ENCODE peak calls at places on chromosomes 11 and 22, in eight cellular contexts. Z, T, Y, D, P, N, V and L are unnamed samples.

GRCh38 chr22:37032535-37033460 is 13.3 kb downstream of the MPST start:
- DNase-seq in Z (peak), T (no peak), Y (no peak), D (no peak), P (no peak), N (no peak), V (peak), L (peak)

GRCh38 chr11:16789061-16789415 is 50.6 kb downstream of the C11orf58 start:
- DNase-seq in Z (no peak), T (no peak), Y (no peak), D (no peak), P (no peak), N (no peak), V (no peak), L (no peak)

GRCh38 chr22:49754674-49755590 is 72.7 kb downstream of the BRD1 start:
- DNase-seq in Z (no peak), T (no peak), Y (no peak), D (no peak), P (peak), N (no peak), V (no peak), L (peak)

GRCh38 chr11:34397120-34397519 is 39.3 kb upstream of the ABTB2 start:
- DNase-seq in Z (no peak), T (no peak), Y (no peak), D (no peak), P (no peak), N (no peak), V (no peak), L (no peak)

GRCh38 chr11:58616594-58616993 is 5.9 kb upstream of the CNTF start:
- DNase-seq in Z (peak), T (no peak), Y (peak), D (peak), P (peak), N (no peak), V (peak), L (no peak)

GRCh38 chr22:45318558-45319318 is 9.0 kb downstream of the FAM118A start:
- DNase-seq in Z (peak), T (no peak), Y (peak), D (no peak), P (no peak), N (no peak), V (no peak), L (no peak)

GRCh38 chr11:21976210-21976609 is 216.7 kb upstream of the ANO5 start:
- DNase-seq in Z (no peak), T (no peak), Y (no peak), D (no peak), P (no peak), N (no peak), V (no peak), L (no peak)

GRCh38 chr11:15157181-15157580 is 42.5 kb downstream of the INSC start:
- DNase-seq in Z (peak), T (no peak), Y (peak), D (no peak), P (no peak), N (no peak), V (peak), L (no peak)

GRCh38 chr11:61833478-61833877 is 5.4 kb downstream of the FADS2 start:
- DNase-seq in Z (no peak), T (no peak), Y (no peak), D (no peak), P (peak), N (no peak), V (no peak), L (no peak)

GRCh38 chr22:22735695-22736611 is 91.5 kb downstream of the GGTLC2 start:
- DNase-seq in Z (no peak), T (no peak), Y (no peak), D (no peak), P (no peak), N (no peak), V (no peak), L (no peak)

GRCh38 chr11:65041206-65042035 is at the start of gene SAC3D1:
- DNase-seq in Z (no peak), T (peak), Y (peak), D (no peak), P (no peak), N (no peak), V (peak), L (peak)

GRCh38 chr22:47591709-47592108 is 829.3 kb downstream of the TBC1D22A start:
- DNase-seq in Z (no peak), T (no peak), Y (no peak), D (no peak), P (no peak), N (no peak), V (no peak), L (no peak)

GRCh38 chr11:59859695-59860094 is 6.6 kb downstream of the TCN1 start:
- DNase-seq in Z (no peak), T (no peak), Y (no peak), D (no peak), P (no peak), N (no peak), V (no peak), L (no peak)

GRCh38 chr11:110173775-110174644 is 80.8 kb downstream of the ZC3H12C start:
- DNase-seq in Z (peak), T (no peak), Y (peak), D (peak), P (peak), N (peak), V (peak), L (peak)

GRCh38 chr11:8017071-8017470 is 29.9 kb downstream of the EIF3F start:
- DNase-seq in Z (no peak), T (no peak), Y (no peak), D (no peak), P (no peak), N (no peak), V (no peak), L (no peak)

GRCh38 chr22:23217171-23218052 is 37.1 kb downstream of the BCR start:
- DNase-seq in Z (no peak), T (no peak), Y (no peak), D (no peak), P (no peak), N (no peak), V (no peak), L (no peak)

GRCh38 chr11:2138075-2138435 is 1.1 kb downstream of the IGF2 start:
- DNase-seq in Z (no peak), T (no peak), Y (no peak), D (no peak), P (no peak), N (no peak), V (no peak), L (no peak)

GRCh38 chr11:10288316-10288715 is 5.7 kb downstream of the SBF2 start:
- DNase-seq in Z (no peak), T (no peak), Y (no peak), D (no peak), P (no peak), N (no peak), V (no peak), L (no peak)

GRCh38 chr11:115220423-115220822 is 283.8 kb downstream of the CADM1 start:
- DNase-seq in Z (no peak), T (no peak), Y (no peak), D (no peak), P (no peak), N (no peak), V (no peak), L (no peak)

GRCh38 chr11:124825876-124826275 is 25.7 kb upstream of the MSANTD2 start:
- DNase-seq in Z (no peak), T (no peak), Y (no peak), D (no peak), P (no peak), N (no peak), V (no peak), L (no peak)

GRCh38 chr11:2137202-2138071 is 1.8 kb downstream of the IGF2 start:
- DNase-seq in Z (peak), T (no peak), Y (peak), D (no peak), P (peak), N (no peak), V (peak), L (no peak)

GRCh38 chr11:135074397-135074998 is 662.5 kb upstream of the B3GAT1 start:
- DNase-seq in Z (peak), T (peak), Y (peak), D (no peak), P (no peak), N (no peak), V (peak), L (no peak)

GRCh38 chr11:1333091-1333772 is 23.8 kb upstream of the TOLLIP start:
- DNase-seq in Z (no peak), T (no peak), Y (peak), D (no peak), P (no peak), N (no peak), V (no peak), L (no peak)

GRCh38 chr22:49102367-49102766 is 725.3 kb downstream of the BRD1 start:
- DNase-seq in Z (no peak), T (no peak), Y (no peak), D (no peak), P (peak), N (no peak), V (no peak), L (no peak)